ENCODE peak calls at places on chromosomes 2 and 18, in five cellular contexts. One of them, this sample, is unnamed.

GRCh38 chr2:10777111-10777841 is 35.3 kb downstream of the PDIA6 start:
- DNase-seq in stimulated activated CD4-positive, alpha-beta T cell treated with anti-CD3 and anti-CD28 coated beads, Interleukin-12 subunit alpha, Interleukin-12 subunit beta, amount 100 ng/mL, for 48 hours: no peak
- DNase-seq in H4: no peak
- DNase-seq in NCI-H2081: no peak
- DNase-seq in RWPE1: no peak
- DNase-seq in this sample: no peak

GRCh38 chr2:24050041-24050655 is 607 bp downstream of the FKBP1B start:
- DNase-seq in stimulated activated CD4-positive, alpha-beta T cell treated with anti-CD3 and anti-CD28 coated beads, Interleukin-12 subunit alpha, Interleukin-12 subunit beta, amount 100 ng/mL, for 48 hours: no peak
- DNase-seq in H4: no peak
- DNase-seq in NCI-H2081: no peak
- DNase-seq in RWPE1: no peak
- DNase-seq in this sample: peak; percentile 12

GRCh38 chr2:177602611-177603164 is 210.1 kb downstream of the AGPS start:
- DNase-seq in stimulated activated CD4-positive, alpha-beta T cell treated with anti-CD3 and anti-CD28 coated beads, Interleukin-12 subunit alpha, Interleukin-12 subunit beta, amount 100 ng/mL, for 48 hours: no peak
- DNase-seq in H4: no peak
- DNase-seq in NCI-H2081: no peak
- DNase-seq in RWPE1: no peak
- DNase-seq in this sample: no peak

GRCh38 chr18:71849407-71849806 is 694.7 kb downstream of the CBLN2 start:
- DNase-seq in stimulated activated CD4-positive, alpha-beta T cell treated with anti-CD3 and anti-CD28 coated beads, Interleukin-12 subunit alpha, Interleukin-12 subunit beta, amount 100 ng/mL, for 48 hours: no peak
- DNase-seq in H4: no peak
- DNase-seq in NCI-H2081: no peak
- DNase-seq in RWPE1: no peak
- DNase-seq in this sample: no peak

GRCh38 chr2:131148426-131148825 is 43.3 kb downstream of the PLEKHB2 start:
- DNase-seq in stimulated activated CD4-positive, alpha-beta T cell treated with anti-CD3 and anti-CD28 coated beads, Interleukin-12 subunit alpha, Interleukin-12 subunit beta, amount 100 ng/mL, for 48 hours: no peak
- DNase-seq in H4: no peak
- DNase-seq in NCI-H2081: no peak
- DNase-seq in RWPE1: no peak
- DNase-seq in this sample: no peak

GRCh38 chr2:134522856-134523460 is 195.8 kb downstream of the TMEM163 start:
- DNase-seq in stimulated activated CD4-positive, alpha-beta T cell treated with anti-CD3 and anti-CD28 coated beads, Interleukin-12 subunit alpha, Interleukin-12 subunit beta, amount 100 ng/mL, for 48 hours: no peak
- DNase-seq in H4: no peak
- DNase-seq in NCI-H2081: peak; percentile 96
- DNase-seq in RWPE1: no peak
- DNase-seq in this sample: no peak

GRCh38 chr2:65604246-65604645 is 171.8 kb upstream of the SPRED2 start:
- DNase-seq in stimulated activated CD4-positive, alpha-beta T cell treated with anti-CD3 and anti-CD28 coated beads, Interleukin-12 subunit alpha, Interleukin-12 subunit beta, amount 100 ng/mL, for 48 hours: no peak
- DNase-seq in H4: no peak
- DNase-seq in NCI-H2081: no peak
- DNase-seq in RWPE1: peak; percentile 55
- DNase-seq in this sample: peak; percentile 22

GRCh38 chr18:39389800-39390379 is 1824.3 kb upstream of the CELF4 start:
- DNase-seq in stimulated activated CD4-positive, alpha-beta T cell treated with anti-CD3 and anti-CD28 coated beads, Interleukin-12 subunit alpha, Interleukin-12 subunit beta, amount 100 ng/mL, for 48 hours: no peak
- DNase-seq in H4: peak; percentile 19
- DNase-seq in NCI-H2081: peak; percentile 28
- DNase-seq in RWPE1: no peak
- DNase-seq in this sample: no peak

GRCh38 chr2:100852447-100852846 is 32.5 kb downstream of the NPAS2 start:
- DNase-seq in stimulated activated CD4-positive, alpha-beta T cell treated with anti-CD3 and anti-CD28 coated beads, Interleukin-12 subunit alpha, Interleukin-12 subunit beta, amount 100 ng/mL, for 48 hours: no peak
- DNase-seq in H4: no peak
- DNase-seq in NCI-H2081: no peak
- DNase-seq in RWPE1: no peak
- DNase-seq in this sample: no peak

GRCh38 chr2:224650815-224651439 is 65.2 kb downstream of the CCDC195 start:
- DNase-seq in stimulated activated CD4-positive, alpha-beta T cell treated with anti-CD3 and anti-CD28 coated beads, Interleukin-12 subunit alpha, Interleukin-12 subunit beta, amount 100 ng/mL, for 48 hours: peak; percentile 46
- DNase-seq in H4: peak; percentile 56
- DNase-seq in NCI-H2081: peak; percentile 58
- DNase-seq in RWPE1: peak; percentile 59
- DNase-seq in this sample: no peak

GRCh38 chr2:174971868-174972781 is 33.1 kb downstream of the CHN1 start:
- DNase-seq in stimulated activated CD4-positive, alpha-beta T cell treated with anti-CD3 and anti-CD28 coated beads, Interleukin-12 subunit alpha, Interleukin-12 subunit beta, amount 100 ng/mL, for 48 hours: no peak
- DNase-seq in H4: peak; percentile 41
- DNase-seq in NCI-H2081: peak; percentile 53
- DNase-seq in RWPE1: peak; percentile 77
- DNase-seq in this sample: peak; percentile 47

GRCh38 chr2:238528953-238529781 is 102.4 kb downstream of the ASB1 start:
- DNase-seq in stimulated activated CD4-positive, alpha-beta T cell treated with anti-CD3 and anti-CD28 coated beads, Interleukin-12 subunit alpha, Interleukin-12 subunit beta, amount 100 ng/mL, for 48 hours: no peak
- DNase-seq in H4: peak; percentile 47
- DNase-seq in NCI-H2081: peak; percentile 94
- DNase-seq in RWPE1: peak; percentile 45
- DNase-seq in this sample: no peak

GRCh38 chr2:128305555-128306080 is 13.1 kb downstream of the HS6ST1 start:
- DNase-seq in stimulated activated CD4-positive, alpha-beta T cell treated with anti-CD3 and anti-CD28 coated beads, Interleukin-12 subunit alpha, Interleukin-12 subunit beta, amount 100 ng/mL, for 48 hours: no peak
- DNase-seq in H4: peak; percentile 65
- DNase-seq in NCI-H2081: peak; percentile 90
- DNase-seq in RWPE1: peak; percentile 83
- DNase-seq in this sample: no peak

GRCh38 chr18:21907451-21907850 is 166.9 kb downstream of the MIB1 start:
- DNase-seq in stimulated activated CD4-positive, alpha-beta T cell treated with anti-CD3 and anti-CD28 coated beads, Interleukin-12 subunit alpha, Interleukin-12 subunit beta, amount 100 ng/mL, for 48 hours: no peak
- DNase-seq in H4: no peak
- DNase-seq in NCI-H2081: no peak
- DNase-seq in RWPE1: no peak
- DNase-seq in this sample: no peak

GRCh38 chr18:48804856-48805610 is 145.7 kb downstream of the SMAD7 start:
- DNase-seq in stimulated activated CD4-positive, alpha-beta T cell treated with anti-CD3 and anti-CD28 coated beads, Interleukin-12 subunit alpha, Interleukin-12 subunit beta, amount 100 ng/mL, for 48 hours: no peak
- DNase-seq in H4: no peak
- DNase-seq in NCI-H2081: no peak
- DNase-seq in RWPE1: no peak
- DNase-seq in this sample: no peak

This sample was measured in mucosa of gallbladder.